ENCODE peak calls at places on chromosome 7, in seven cellular contexts. F is lung; Z is spleen; O is breast epithelium; X is effector memory CD4-positive, alpha-beta T cell; M is mammary epithelial cell; P is fibroblast of lung. W is an unnamed sample.

GRCh38 chr7:88132725-88133124 is 87.1 kb downstream of the SRI start:
- DNase-seq in F (no peak), Z (no peak), O (no peak), X (no peak), M (no peak), P (no peak), W (no peak)

GRCh38 chr7:127907638-127908040 is 123.6 kb downstream of the LRRC4 start:
- DNase-seq in F (no peak), Z (no peak), O (no peak), X (no peak), M (peak; percentile 20), P (peak; percentile 71), W (no peak)

GRCh38 chr7:120480930-120481329 is 208.0 kb downstream of the KCND2 start:
- DNase-seq in F (no peak), Z (no peak), O (no peak), X (no peak), M (no peak), P (no peak), W (no peak)

GRCh38 chr7:44293561-44294324 is 31.7 kb downstream of the CAMK2B start:
- DNase-seq in F (peak; percentile 22), Z (peak; percentile 19), O (no peak), X (no peak), M (no peak), P (no peak), W (no peak)

GRCh38 chr7:95199779-95200558 is 124.4 kb downstream of the PON1 start:
- DNase-seq in F (peak; percentile 42), Z (no peak), O (no peak), X (no peak), M (peak; percentile 17), P (peak; percentile 72), W (no peak)

GRCh38 chr7:98420966-98421612 is 20.2 kb upstream of the BAIAP2L1 start:
- DNase-seq in F (peak; percentile 77), Z (peak; percentile 86), O (peak; percentile 78), X (peak; percentile 6), M (peak; percentile 75), P (peak; percentile 17), W (peak; percentile 60)

GRCh38 chr7:1691096-1691495 is 21.0 kb downstream of the ELFN1 start:
- DNase-seq in F (no peak), Z (peak; percentile 29), O (peak; percentile 30), X (no peak), M (no peak), P (no peak), W (no peak)

GRCh38 chr7:44284216-44284615 is 41.2 kb downstream of the CAMK2B start:
- DNase-seq in F (no peak), Z (peak; percentile 70), O (peak; percentile 31), X (no peak), M (no peak), P (no peak), W (no peak)

GRCh38 chr7:127844707-127845331 is 186.4 kb downstream of the LRRC4 start:
- DNase-seq in F (peak; percentile 33), Z (no peak), O (no peak), X (no peak), M (peak; percentile 26), P (peak; percentile 23), W (no peak)

GRCh38 chr7:148319316-148319808 is 271.2 kb upstream of the C7orf33 start:
- DNase-seq in F (no peak), Z (no peak), O (no peak), X (no peak), M (no peak), P (no peak), W (no peak)

GRCh38 chr7:55532150-55532917 is 40.0 kb downstream of the VOPP1 start:
- DNase-seq in F (no peak), Z (no peak), O (no peak), X (no peak), M (peak; percentile 36), P (no peak), W (no peak)

GRCh38 chr7:4716946-4717694 is 35.0 kb downstream of the FOXK1 start:
- DNase-seq in F (no peak), Z (no peak), O (no peak), X (no peak), M (no peak), P (no peak), W (no peak)
- H3K4me3 ChIP-seq in F (no peak overlapping the region), Z (no peak overlapping the region), O (no peak overlapping the region), X (no peak overlapping the region), M (no peak overlapping the region), P (no peak overlapping the region), W (no peak overlapping the region)

GRCh38 chr7:27174077-27175004 is at the start of gene HOXA10:
- DNase-seq in F (no peak), Z (peak; percentile 73), O (peak; percentile 48), X (no peak), M (no peak), P (no peak), W (peak; percentile 19)
- H3K4me1 ChIP-seq in F (peaks cover 25% of the 10 kb centered on the region), Z (peaks cover 23% of the 10 kb centered on the region), O (no peaks in the 10 kb centered on the region), X (peaks cover 34% of the 10 kb centered on the region), M (peaks cover 26% of the 10 kb centered on the region), P (no peaks in the 10 kb centered on the region), W (peaks cover 16% of the 10 kb centered on the region)

DNA sequence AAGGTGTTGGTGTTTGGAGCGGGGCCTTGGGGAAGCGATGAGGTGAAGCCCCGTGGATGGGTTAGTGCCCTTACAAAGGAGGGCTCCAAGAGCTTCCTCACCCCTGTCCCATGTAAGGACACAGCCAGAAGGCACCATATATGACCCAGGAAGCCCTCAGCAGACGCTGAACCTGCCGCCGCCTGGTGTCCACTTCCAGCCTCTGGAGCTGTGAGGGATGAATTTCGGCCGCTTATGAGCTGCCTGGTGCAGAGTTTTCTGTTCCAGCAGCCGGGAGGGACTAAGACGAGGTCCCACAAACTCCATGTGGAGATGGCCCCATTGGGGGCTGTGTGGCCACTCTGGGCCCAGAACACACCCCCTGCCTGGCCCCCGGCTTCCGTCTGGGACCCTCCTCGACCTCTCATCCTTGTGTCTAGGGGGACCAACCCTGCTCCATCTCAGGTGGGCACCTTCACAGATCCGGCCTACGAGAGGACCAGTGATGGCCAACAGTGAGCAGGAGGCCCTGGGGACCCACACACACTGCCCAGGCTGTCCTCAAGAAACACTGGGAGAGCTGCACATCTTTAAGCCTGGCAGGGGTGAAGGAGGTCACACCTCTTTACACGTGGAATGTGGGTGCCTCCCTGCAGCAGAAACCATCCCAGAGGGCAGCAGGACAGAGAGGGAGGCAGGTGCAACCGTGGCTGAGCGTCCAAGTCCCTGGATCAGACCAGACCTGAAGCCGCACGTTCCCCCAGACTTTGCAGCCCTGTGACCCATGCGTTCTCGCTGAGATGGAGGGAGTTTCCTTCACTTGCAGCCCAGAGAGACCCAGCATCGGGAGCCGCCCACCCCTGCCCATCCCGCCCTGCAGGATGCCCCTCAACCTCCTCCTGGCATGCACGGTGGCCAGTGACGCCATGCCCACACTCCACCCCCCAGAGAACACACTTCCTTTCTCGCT is 96.1 kb downstream of the PDGFA start:
- DNase-seq in F (no peak), Z (peak; percentile 57), O (no peak), X (no peak), M (no peak), P (no peak), W (no peak)
- H3K27me3 ChIP-seq in F (no peaks in the 10 kb centered on the region), Z (peaks cover 3% of the 10 kb centered on the region), O (no peaks in the 10 kb centered on the region), X (no peaks in the 10 kb centered on the region), M (no peaks in the 10 kb centered on the region), P (peaks cover 7% of the 10 kb centered on the region), W (no peaks in the 10 kb centered on the region)

GRCh38 chr7:142722289-142722794 is 26.9 kb upstream of the PRSS1 start:
- DNase-seq in F (no peak), Z (no peak), O (no peak), X (no peak), M (no peak), P (no peak), W (no peak)
- H3K4me3 ChIP-seq in F (no peak overlapping the region), Z (no peak overlapping the region), O (no peak overlapping the region), X (peak overlapping the region; percentile 29), M (no peak overlapping the region), P (peak overlapping the region; percentile 20), W (peak overlapping the region; percentile 39)

GRCh38 chr7:107933386-107934013 is 42.5 kb downstream of the DLD start:
- DNase-seq in F (no peak), Z (no peak), O (no peak), X (no peak), M (no peak), P (no peak), W (no peak)

GRCh38 chr7:107931740-107932515 is 40.9 kb downstream of the DLD start:
- DNase-seq in F (no peak), Z (no peak), O (no peak), X (no peak), M (no peak), P (no peak), W (no peak)

GRCh38 chr7:107936312-107936711 is 45.3 kb downstream of the DLD start:
- DNase-seq in F (no peak), Z (no peak), O (no peak), X (no peak), M (no peak), P (no peak), W (no peak)

GRCh38 chr7:107934991-107935770 is 44.2 kb downstream of the DLD start:
- DNase-seq in F (no peak), Z (no peak), O (no peak), X (no peak), M (no peak), P (peak; percentile 50), W (no peak)

DNA sequence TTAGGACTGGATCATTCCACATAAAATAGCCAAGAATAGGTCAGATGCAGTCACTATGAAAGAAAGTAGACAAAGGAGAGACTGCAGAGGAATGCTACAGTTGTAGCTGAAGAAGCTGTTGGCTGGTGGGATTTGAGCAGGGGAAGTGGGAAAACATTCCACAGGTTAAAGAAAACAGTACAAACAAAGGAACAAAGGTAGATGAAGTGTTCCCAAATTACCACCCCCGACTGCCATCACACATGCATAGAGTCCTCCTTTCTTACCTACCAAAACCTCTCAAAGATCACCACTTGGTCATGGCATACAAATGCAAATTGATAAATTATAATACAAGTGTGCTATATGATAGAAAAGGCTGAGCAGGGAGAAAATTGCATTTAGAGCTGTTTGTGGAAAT is 41.9 kb downstream of the DLD start:
- DNase-seq in F (no peak), Z (no peak), O (no peak), X (no peak), M (no peak), P (no peak), W (no peak)
- H3K4me1 ChIP-seq in F (peaks cover 2% of the 10 kb centered on the region), Z (no peaks in the 10 kb centered on the region), O (no peaks in the 10 kb centered on the region), X (no peaks in the 10 kb centered on the region), M (peaks cover 10% of the 10 kb centered on the region), P (peaks cover 7% of the 10 kb centered on the region), W (no peaks in the 10 kb centered on the region)

GRCh38 chr7:150974468-150975391 is 3.4 kb downstream of the KCNH2 start:
- DNase-seq in F (peak; percentile 44), Z (peak; percentile 92), O (no peak), X (peak; percentile 80), M (no peak), P (peak; percentile 28), W (peak; percentile 84)
- H3K27me3 ChIP-seq in F (no peaks in the 10 kb centered on the region), Z (peaks cover 78% of the 10 kb centered on the region), O (peaks cover 15% of the 10 kb centered on the region), X (peaks cover 16% of the 10 kb centered on the region), M (peaks cover 15% of the 10 kb centered on the region), P (peaks cover 68% of the 10 kb centered on the region), W (peaks cover 7% of the 10 kb centered on the region)